ENCODE peak calls at places on chromosome 4, in four cellular contexts. E, R, A and C are unnamed samples. For H3K9me3, the result is how much of the 10 kb centered on the place peaks cover.

GRCh38 chr4:124754671-124755070 is 42.1 kb upstream of the ANKRD50 start:
- DNase-seq in R (no peak), E (no peak), A (no peak), C (no peak)

GRCh38 chr4:139207247-139207646 is 30.2 kb upstream of the ELF2 start:
- DNase-seq in R (no peak), A (no peak), E (no peak), C (no peak)

GRCh38 chr4:121096629-121097028 is 24.3 kb upstream of the NDNF start:
- DNase-seq in E (no peak), R (peak), A (no peak), C (peak)

GRCh38 chr4:122612540-122612939 is 8.3 kb downstream of the IL21 start:
- DNase-seq in A (no peak), R (no peak), E (no peak), C (no peak)

GRCh38 chr4:175542787-175543186 is 269.3 kb downstream of the GPM6A start:
- DNase-seq in E (no peak), R (peak), A (no peak), C (no peak)

GRCh38 chr4:137536789-137537561 is 4.7 kb upstream of the PCDH18 start:
- DNase-seq in E (no peak), R (no peak), A (no peak), C (no peak)

GRCh38 chr4:168335621-168336020 is 17.1 kb upstream of the DDX60 start:
- DNase-seq in A (no peak), R (no peak), E (no peak), C (no peak)

GRCh38 chr4:17030543-17030942 is 132.1 kb upstream of the LDB2 start:
- DNase-seq in R (no peak), A (no peak), E (no peak), C (no peak)

GRCh38 chr4:177791188-177791587 is 349.0 kb upstream of the AGA start:
- DNase-seq in E (no peak), R (no peak), A (no peak), C (no peak)
- TF ChIP-seq CTCF in E (no peak), R (no peak), A (no peak), C (no peak)

GRCh38 chr4:304987-305680 is at the start of gene ZNF732:
- DNase-seq in A (no peak), E (peak), R (no peak), C (no peak)

GRCh38 chr4:306551-306961 is 1.3 kb upstream of the ZNF732 start:
- DNase-seq in R (no peak), A (no peak), E (no peak), C (no peak)

GRCh38 chr4:302381-302780 is 2.9 kb downstream of the ZNF732 start:
- DNase-seq in R (no peak), A (no peak), E (no peak), C (no peak)
- H3K9me3 ChIP-seq in R (under half), A (under half), E (under half), C (under half)

DNA sequence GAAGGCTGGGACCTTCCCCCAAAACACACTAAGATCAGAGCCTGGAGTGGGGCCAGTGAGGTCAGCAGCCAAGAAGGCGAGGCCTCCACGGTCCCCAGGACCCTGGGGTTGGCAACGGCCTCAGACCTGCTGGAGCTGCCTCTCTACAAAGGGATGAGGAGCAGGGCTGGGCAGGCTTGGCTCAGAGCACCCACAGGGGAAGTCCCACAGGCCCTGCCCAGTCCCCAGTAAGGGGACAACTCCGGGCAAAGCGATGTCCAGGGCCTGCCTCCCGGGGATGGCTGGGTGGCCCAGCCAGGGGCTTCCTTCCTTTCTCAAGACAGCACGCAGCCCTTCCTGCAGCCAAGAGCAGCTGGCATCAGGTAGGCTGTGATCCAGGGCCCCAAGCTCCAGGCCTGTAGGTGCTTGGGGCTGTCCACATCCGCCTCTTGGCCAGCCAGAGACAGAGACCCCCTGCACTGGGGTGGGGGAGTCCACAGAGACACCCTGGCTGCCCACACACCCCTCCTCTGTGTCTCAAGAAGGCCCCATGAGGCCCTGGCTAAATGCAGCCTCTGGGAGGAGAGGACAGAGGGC is 5.7 kb downstream of the MXD4 start:
- DNase-seq in R (no peak), E (peak), A (peak), C (no peak)
- H3K27ac ChIP-seq in R (peak), E (peak), A (peak), C (no peak)

DNA sequence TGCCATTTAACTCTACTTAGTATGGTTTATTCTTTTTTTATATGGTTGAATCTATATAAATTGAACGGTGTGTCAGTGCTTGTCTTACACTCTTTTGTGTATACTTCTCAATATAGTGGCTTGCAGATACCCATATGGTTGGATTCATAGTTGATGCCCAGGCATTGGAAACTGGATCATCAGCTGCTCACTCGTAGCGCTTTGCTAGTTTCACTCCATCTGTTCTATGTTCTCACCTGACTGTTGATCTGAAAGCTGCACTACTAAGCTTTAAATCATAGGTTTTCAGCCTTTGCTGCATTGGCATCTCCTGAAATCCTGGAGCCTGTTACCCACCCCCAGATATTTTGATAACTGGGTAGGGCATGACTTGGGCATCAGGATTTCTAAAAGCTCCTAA is 121.6 kb upstream of the DCLK2 start:
- DNase-seq in R (no peak), A (no peak), E (no peak), C (no peak)
- TF ChIP-seq CTCF in R (no peak), A (no peak), E (no peak), C (no peak)

GRCh38 chr4:60790608-60791007 is 409.5 kb upstream of the ADGRL3 start:
- DNase-seq in A (no peak), E (no peak), R (no peak), C (no peak)
- H3K9me3 ChIP-seq in A (under half), E (under half), R (under half), C (under half)